ENCODE peak calls at places on chromosomes 3 and 15, in seven cellular contexts. V is GM06990, H is heart right ventricle, Z is C1 segment of cervical spinal cord, D is progenitor cell of endocrine pancreas, A is AML-193, Q is kidney tubule cell. W is an unnamed sample.

GRCh38 chr15:63449711-63450110 is 54.7 kb upstream of the USP3 start:
- DNase-seq in V (no peak), H (no peak), Z (no peak), D (no peak), A (no peak), Q (peak), W (no peak)

GRCh38 chr3:117927831-117928230 is 1106.8 kb downstream of the IGSF11 start:
- DNase-seq in V (no peak), H (no peak), Z (no peak), D (no peak), A (no peak), Q (peak), W (no peak)

GRCh38 chr3:177977381-177978158 is 558.7 kb upstream of the KCNMB2 start:
- DNase-seq in V (no peak), H (no peak), Z (no peak), D (no peak), A (no peak), Q (peak), W (no peak)

GRCh38 chr15:49383266-49383665 is 39.8 kb upstream of the FGF7 start:
- DNase-seq in V (no peak), H (no peak), Z (no peak), D (no peak), A (no peak), Q (no peak), W (no peak)

GRCh38 chr3:152176241-152176640 is 92.5 kb upstream of the MBNL1 start:
- DNase-seq in V (no peak), H (no peak), Z (no peak), D (no peak), A (no peak), Q (no peak), W (no peak)

GRCh38 chr3:190697901-190698300 is 164.6 kb downstream of the GMNC start:
- DNase-seq in V (no peak), H (no peak), Z (no peak), D (no peak), A (no peak), Q (peak), W (no peak)

GRCh38 chr3:164479406-164479805 is 598.9 kb downstream of the SI start:
- DNase-seq in V (no peak), H (no peak), Z (no peak), D (no peak), A (no peak), Q (no peak), W (no peak)

GRCh38 chr15:60137711-60138396 is 133.7 kb downstream of the FOXB1 start:
- DNase-seq in V (no peak), H (no peak), Z (no peak), D (no peak), A (no peak), Q (peak), W (no peak)

GRCh38 chr3:23203651-23204111 is 554 bp downstream of the UBE2E2 start:
- DNase-seq in V (peak), H (peak), Z (peak), D (no peak), A (no peak), Q (peak), W (peak)

GRCh38 chr3:161443921-161444457 is 52.6 kb upstream of the OTOL1 start:
- DNase-seq in V (no peak), H (no peak), Z (no peak), D (no peak), A (no peak), Q (no peak), W (no peak)

GRCh38 chr3:167952969-167953368 is 142.8 kb downstream of the GOLIM4 start:
- DNase-seq in V (no peak), H (no peak), Z (no peak), D (no peak), A (no peak), Q (no peak), W (no peak)

GRCh38 chr3:25432191-25432720 is 4.2 kb downstream of the RARB start:
- DNase-seq in V (no peak), H (no peak), Z (no peak), D (no peak), A (no peak), Q (no peak), W (no peak)

GRCh38 chr3:179436517-179436916 is 14.8 kb downstream of the GNB4 start:
- DNase-seq in V (no peak), H (no peak), Z (no peak), D (no peak), A (no peak), Q (no peak), W (no peak)

GRCh38 chr15:31352911-31353811 is 26.5 kb downstream of the KLF13 start:
- DNase-seq in V (peak), H (peak), Z (peak), D (no peak), A (no peak), Q (peak), W (peak)

GRCh38 chr15:25171856-25172687 is 217.3 kb downstream of the SNRPN start:
- DNase-seq in V (no peak), H (no peak), Z (no peak), D (peak), A (no peak), Q (no peak), W (no peak)

GRCh38 chr3:50639055-50639494 is 22.1 kb downstream of the MAPKAPK3 start:
- DNase-seq in V (no peak), H (no peak), Z (no peak), D (no peak), A (no peak), Q (peak), W (no peak)

GRCh38 chr15:49620174-49620573 is 444 bp downstream of the FAM227B start:
- DNase-seq in V (no peak), H (no peak), Z (no peak), D (no peak), A (peak), Q (peak), W (no peak)